ENCODE peak calls at places on chromosomes 11 and 22, in nine cellular contexts. D is NCI-H1436; L is heart right ventricle; N is mucosa of descending colon; G is NCI-H2171; K is hypothalamus; Z is activated T-helper 1 cell treated with anti-CD3 and anti-CD28 coated beads, Interleukin-2, amount 50 U/mL, for 16 hours; V is GM23338; X is CD8-positive, alpha-beta T cell. I is an unnamed sample.

GRCh38 chr11:79087238-79087956 is 353.4 kb downstream of the TENM4 start:
- DNase-seq in V (peak), K (no peak), D (no peak), N (no peak), X (no peak), L (no peak), G (no peak), Z (no peak), I (peak)

GRCh38 chr11:12008790-12009616 is 577 bp upstream of the DKK3 start:
- DNase-seq in L (peak), D (peak), V (peak), K (peak), N (no peak), G (no peak), Z (no peak), X (no peak), I (peak)

GRCh38 chr11:1335264-1335810 is 25.9 kb upstream of the TOLLIP start:
- DNase-seq in K (no peak), X (no peak), G (no peak), V (no peak), Z (no peak), L (no peak), D (no peak), N (no peak), I (no peak)

GRCh38 chr11:69513663-69514062 is 32.2 kb downstream of the LINC01488 start:
- DNase-seq in Z (no peak), X (no peak), K (no peak), L (no peak), G (no peak), N (no peak), D (no peak), V (no peak), I (no peak)

GRCh38 chr11:118917488-118918127 is 8.1 kb downstream of the BCL9L start:
- DNase-seq in K (no peak), Z (no peak), V (no peak), D (peak), X (peak), G (no peak), N (peak), L (peak), I (no peak)

GRCh38 chr11:17601206-17602075 is 54.4 kb downstream of the OTOG start:
- DNase-seq in L (no peak), V (peak), D (no peak), X (no peak), N (no peak), K (no peak), Z (no peak), G (no peak), I (no peak)

GRCh38 chr22:29269731-29270474 is 1.8 kb downstream of the EWSR1 start:
- DNase-seq in N (no peak), V (peak), L (no peak), K (no peak), D (no peak), G (no peak), Z (no peak), X (no peak), I (no peak)

GRCh38 chr11:93005239-93005638 is 35.8 kb downstream of the MTNR1B start:
- DNase-seq in N (no peak), D (no peak), Z (no peak), K (no peak), X (no peak), G (no peak), V (no peak), L (no peak), I (no peak)

GRCh38 chr11:119065369-119065768 is 2.2 kb upstream of the VPS11 start:
- DNase-seq in N (no peak), D (no peak), Z (peak), G (no peak), K (no peak), V (peak), X (peak), L (no peak), I (no peak)

GRCh38 chr22:29096736-29097669 is 24.2 kb downstream of the KREMEN1 start:
- DNase-seq in Z (no peak), D (no peak), L (peak), N (no peak), X (no peak), K (no peak), V (peak), G (no peak), I (no peak)

GRCh38 chr11:48116843-48117242 is 99.8 kb upstream of the OR4B1 start:
- DNase-seq in L (no peak), K (no peak), V (peak), D (no peak), X (no peak), G (no peak), N (no peak), Z (no peak), I (no peak)

GRCh38 chr11:118522571-118523072 is 4.7 kb upstream of the TTC36 start:
- DNase-seq in G (no peak), L (no peak), N (no peak), X (no peak), D (no peak), Z (no peak), K (no peak), V (peak), I (no peak)

GRCh38 chr11:116929393-116930090 is 92.1 kb upstream of the APOA1 start:
- DNase-seq in K (no peak), X (no peak), N (no peak), D (no peak), L (peak), V (no peak), G (no peak), Z (no peak), I (no peak)

GRCh38 chr22:49958961-49959781 is 1.4 kb upstream of the PIM3 start:
- DNase-seq in N (peak), K (no peak), Z (no peak), G (no peak), D (no peak), L (peak), X (no peak), V (no peak), I (no peak)

GRCh38 chr22:23183107-23183698 is 2.9 kb downstream of the BCR start:
- DNase-seq in L (peak), D (no peak), G (peak), N (peak), Z (no peak), K (peak), X (no peak), V (peak), I (peak)

GRCh38 chr22:31269892-31270574 is 22.3 kb downstream of the PIK3IP1 start:
- DNase-seq in V (peak), G (no peak), K (no peak), D (no peak), N (no peak), L (no peak), X (no peak), Z (no peak), I (no peak)

GRCh38 chr11:60950024-60950423 is 2.0 kb downstream of the SLC15A3 start:
- DNase-seq in V (no peak), K (no peak), G (no peak), X (no peak), Z (no peak), N (no peak), L (no peak), D (no peak), I (no peak)

GRCh38 chr11:66976048-66976467 is 954 bp downstream of the C11orf86 start:
- DNase-seq in X (peak), L (no peak), K (no peak), N (no peak), Z (no peak), V (peak), D (peak), G (peak), I (peak)

GRCh38 chr11:106763516-106763915 is 254.8 kb downstream of the GUCY1A2 start:
- DNase-seq in G (peak), L (no peak), K (no peak), D (no peak), N (no peak), X (no peak), Z (no peak), V (no peak), I (no peak)

GRCh38 chr11:126284829-126285228 is 1.9 kb downstream of the TIRAP start:
- DNase-seq in Z (peak), L (no peak), V (no peak), N (no peak), X (peak), G (peak), D (peak), K (no peak), I (no peak)